ENCODE peak calls at places on chromosomes 16 and 17, in eight cellular contexts. One of them, this sample, is unnamed.

GRCh38 chr17:3963214-3964201 is 729 bp downstream of the ATP2A3 start:
- DNase-seq in adipocyte: no peak
- DNase-seq in mesendoderm: no peak
- DNase-seq in left lung: peak; percentile 63
- DNase-seq in mucosa of descending colon: peak; percentile 75
- DNase-seq in OCI-LY7: peak; percentile 95
- DNase-seq in tibial nerve: no peak
- DNase-seq in stomach: peak; percentile 51
- DNase-seq in this sample: peak; percentile 65

GRCh38 chr16:66159987-66160386 is 206.5 kb upstream of the CDH5 start:
- DNase-seq in adipocyte: no peak
- DNase-seq in mesendoderm: no peak
- DNase-seq in left lung: no peak
- DNase-seq in mucosa of descending colon: no peak
- DNase-seq in OCI-LY7: no peak
- DNase-seq in tibial nerve: no peak
- DNase-seq in stomach: no peak
- DNase-seq in this sample: no peak

GRCh38 chr16:79469999-79470398 is 130.5 kb downstream of the MAF start:
- DNase-seq in adipocyte: no peak
- DNase-seq in mesendoderm: no peak
- DNase-seq in left lung: peak; percentile 52
- DNase-seq in mucosa of descending colon: no peak
- DNase-seq in OCI-LY7: no peak
- DNase-seq in tibial nerve: no peak
- DNase-seq in stomach: no peak
- DNase-seq in this sample: no peak

GRCh38 chr17:77038860-77039555 is 101.8 kb upstream of the SEC14L1 start:
- DNase-seq in adipocyte: no peak
- DNase-seq in mesendoderm: no peak
- DNase-seq in left lung: no peak
- DNase-seq in mucosa of descending colon: no peak
- DNase-seq in OCI-LY7: no peak
- DNase-seq in tibial nerve: no peak
- DNase-seq in stomach: no peak
- DNase-seq in this sample: no peak

GRCh38 chr17:59154721-59155438 is at the start of gene SKA2:
- DNase-seq in adipocyte: peak; percentile 99
- DNase-seq in mesendoderm: peak; percentile 100
- DNase-seq in left lung: peak; percentile 97
- DNase-seq in mucosa of descending colon: peak; percentile 95
- DNase-seq in OCI-LY7: peak; percentile 99
- DNase-seq in tibial nerve: peak; percentile 91
- DNase-seq in stomach: peak; percentile 97
- DNase-seq in this sample: peak; percentile 97

GRCh38 chr16:50329446-50330189 is 39.2 kb downstream of the BRD7 start:
- DNase-seq in adipocyte: no peak
- DNase-seq in mesendoderm: peak; percentile 17
- DNase-seq in left lung: peak; percentile 36
- DNase-seq in mucosa of descending colon: no peak
- DNase-seq in OCI-LY7: no peak
- DNase-seq in tibial nerve: no peak
- DNase-seq in stomach: no peak
- DNase-seq in this sample: no peak

GRCh38 chr17:16920628-16921020 is 51.3 kb downstream of the TNFRSF13B start:
- DNase-seq in adipocyte: no peak
- DNase-seq in mesendoderm: no peak
- DNase-seq in left lung: peak; percentile 6
- DNase-seq in mucosa of descending colon: no peak
- DNase-seq in OCI-LY7: no peak
- DNase-seq in tibial nerve: no peak
- DNase-seq in stomach: no peak
- DNase-seq in this sample: no peak

GRCh38 chr17:78409191-78409621 is 30.8 kb downstream of the PGS1 start:
- DNase-seq in adipocyte: no peak
- DNase-seq in mesendoderm: no peak
- DNase-seq in left lung: peak; percentile 83
- DNase-seq in mucosa of descending colon: peak; percentile 88
- DNase-seq in OCI-LY7: no peak
- DNase-seq in tibial nerve: no peak
- DNase-seq in stomach: peak; percentile 83
- DNase-seq in this sample: no peak

GRCh38 chr17:4560837-4561241 is 462 bp upstream of the GGT6 start:
- DNase-seq in adipocyte: no peak
- DNase-seq in mesendoderm: peak; percentile 35
- DNase-seq in left lung: no peak
- DNase-seq in mucosa of descending colon: no peak
- DNase-seq in OCI-LY7: no peak
- DNase-seq in tibial nerve: no peak
- DNase-seq in stomach: no peak
- DNase-seq in this sample: no peak

DNA sequence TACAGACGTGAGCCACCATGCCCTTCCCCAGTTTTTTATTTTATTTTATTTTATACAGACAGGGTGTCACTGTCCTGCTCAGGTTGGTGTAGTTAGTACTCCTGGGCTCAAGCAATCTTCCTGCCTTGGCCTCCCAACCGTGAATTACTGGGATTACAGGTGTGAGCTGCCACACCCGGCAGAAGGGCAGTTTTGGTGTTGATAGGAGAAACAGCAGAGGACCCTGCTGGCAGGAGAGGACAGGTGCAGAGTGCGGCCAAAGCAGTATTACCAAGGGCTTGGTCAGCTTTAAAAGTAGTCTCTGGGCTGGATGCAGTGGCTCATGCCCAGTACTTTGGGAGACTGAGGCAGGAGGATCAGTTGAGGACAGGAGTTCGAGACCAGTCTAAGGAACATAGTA is 22.9 kb downstream of the FOXK2 start:
- DNase-seq in adipocyte: no peak
- DNase-seq in mesendoderm: no peak
- DNase-seq in left lung: no peak
- DNase-seq in mucosa of descending colon: no peak
- DNase-seq in OCI-LY7: no peak
- DNase-seq in tibial nerve: no peak
- DNase-seq in stomach: no peak
- DNase-seq in this sample: no peak
- H3K4me1 ChIP-seq in adipocyte: peaks cover 23% of the 10 kb centered on the region
- H3K4me1 ChIP-seq in mesendoderm: no peaks in the 10 kb centered on the region
- H3K4me1 ChIP-seq in left lung: peaks cover 11% of the 10 kb centered on the region
- H3K4me1 ChIP-seq in mucosa of descending colon: peaks cover 27% of the 10 kb centered on the region
- H3K4me1 ChIP-seq in OCI-LY7: peaks cover 57% of the 10 kb centered on the region
- H3K4me1 ChIP-seq in tibial nerve: no peaks in the 10 kb centered on the region
- H3K4me1 ChIP-seq in stomach: peaks cover 15% of the 10 kb centered on the region
- H3K4me1 ChIP-seq in this sample: peaks cover 5% of the 10 kb centered on the region

DNA sequence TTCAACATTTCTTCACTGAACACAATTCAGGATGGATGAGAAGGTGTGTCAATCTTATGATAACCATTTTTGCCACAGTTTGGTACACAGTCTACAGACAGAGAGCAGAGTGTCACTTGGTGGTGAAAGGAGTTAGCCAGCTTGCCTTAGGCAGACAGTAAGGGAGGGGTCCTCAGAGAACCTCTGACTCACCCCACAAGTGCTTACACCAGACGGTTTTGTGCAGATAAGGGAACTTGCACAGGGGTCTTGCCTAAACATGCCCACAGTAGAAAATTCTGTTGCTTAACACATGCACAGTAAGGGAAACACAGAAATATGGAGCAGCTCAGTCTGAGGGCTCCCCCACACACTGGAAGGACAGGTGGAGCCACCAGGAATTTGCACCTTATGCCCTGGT is 204.5 kb upstream of the CDH8 start:
- DNase-seq in adipocyte: no peak
- DNase-seq in mesendoderm: no peak
- DNase-seq in left lung: no peak
- DNase-seq in mucosa of descending colon: no peak
- DNase-seq in OCI-LY7: no peak
- DNase-seq in tibial nerve: no peak
- DNase-seq in stomach: no peak
- DNase-seq in this sample: no peak
- H3K4me1 ChIP-seq in adipocyte: no peaks in the 10 kb centered on the region
- H3K4me1 ChIP-seq in mesendoderm: peaks cover 4% of the 10 kb centered on the region
- H3K4me1 ChIP-seq in left lung: no peaks in the 10 kb centered on the region
- H3K4me1 ChIP-seq in mucosa of descending colon: no peaks in the 10 kb centered on the region
- H3K4me1 ChIP-seq in OCI-LY7: no peaks in the 10 kb centered on the region
- H3K4me1 ChIP-seq in tibial nerve: no peaks in the 10 kb centered on the region
- H3K4me1 ChIP-seq in stomach: no peaks in the 10 kb centered on the region
- H3K4me1 ChIP-seq in this sample: no peaks in the 10 kb centered on the region

GRCh38 chr17:74212262-74212912 is 984 bp upstream of the TTYH2 start:
- DNase-seq in adipocyte: peak; percentile 46
- DNase-seq in mesendoderm: no peak
- DNase-seq in left lung: no peak
- DNase-seq in mucosa of descending colon: peak; percentile 57
- DNase-seq in OCI-LY7: no peak
- DNase-seq in tibial nerve: no peak
- DNase-seq in stomach: no peak
- DNase-seq in this sample: peak; percentile 16

GRCh38 chr17:74212913-74213791 is at the start of gene TTYH2:
- DNase-seq in adipocyte: peak; percentile 96
- DNase-seq in mesendoderm: peak; percentile 88
- DNase-seq in left lung: peak; percentile 93
- DNase-seq in mucosa of descending colon: peak; percentile 90
- DNase-seq in OCI-LY7: peak; percentile 83
- DNase-seq in tibial nerve: peak; percentile 85
- DNase-seq in stomach: peak; percentile 88
- DNase-seq in this sample: peak; percentile 64

GRCh38 chr17:74214642-74215331 is 1.4 kb downstream of the TTYH2 start:
- DNase-seq in adipocyte: no peak
- DNase-seq in mesendoderm: no peak
- DNase-seq in left lung: no peak
- DNase-seq in mucosa of descending colon: no peak
- DNase-seq in OCI-LY7: no peak
- DNase-seq in tibial nerve: no peak
- DNase-seq in stomach: no peak
- DNase-seq in this sample: no peak

GRCh38 chr17:74215332-74215727 is 2.0 kb downstream of the TTYH2 start:
- DNase-seq in adipocyte: no peak
- DNase-seq in mesendoderm: no peak
- DNase-seq in left lung: no peak
- DNase-seq in mucosa of descending colon: no peak
- DNase-seq in OCI-LY7: peak; percentile 27
- DNase-seq in tibial nerve: no peak
- DNase-seq in stomach: no peak
- DNase-seq in this sample: no peak

DNA sequence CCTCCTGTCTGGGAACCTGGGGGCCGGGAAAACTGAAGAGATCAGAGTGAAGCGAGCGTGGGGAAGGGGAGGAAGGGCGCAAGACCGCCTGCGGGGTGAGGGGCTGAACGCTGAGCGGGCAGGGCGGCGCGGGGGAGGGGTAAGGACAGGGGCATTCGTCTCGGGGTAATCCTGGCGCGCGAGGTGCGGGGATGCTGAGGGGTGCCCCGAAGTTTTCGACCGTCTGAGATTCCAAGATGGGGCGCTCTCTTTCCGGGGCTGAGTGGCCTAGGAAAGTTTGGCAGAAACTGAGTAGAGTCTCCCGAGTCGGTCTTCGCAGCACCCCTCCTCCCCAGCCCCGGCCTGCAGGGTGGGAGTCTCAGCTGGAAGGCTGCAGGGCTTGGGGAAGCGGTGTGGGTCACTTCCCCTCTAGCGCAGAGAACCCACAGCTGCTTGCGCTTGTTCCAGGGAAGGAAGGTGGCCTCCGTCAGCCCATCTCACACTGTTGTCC is 571 bp downstream of the TTYH2 start:
- DNase-seq in adipocyte: no peak
- DNase-seq in mesendoderm: no peak
- DNase-seq in left lung: peak; percentile 63
- DNase-seq in mucosa of descending colon: peak; percentile 60
- DNase-seq in OCI-LY7: peak; percentile 54
- DNase-seq in tibial nerve: no peak
- DNase-seq in stomach: no peak
- DNase-seq in this sample: no peak
- H3K4me1 ChIP-seq in adipocyte: peaks cover 30% of the 10 kb centered on the region
- H3K4me1 ChIP-seq in mesendoderm: peaks cover 8% of the 10 kb centered on the region
- H3K4me1 ChIP-seq in left lung: peaks cover 21% of the 10 kb centered on the region
- H3K4me1 ChIP-seq in mucosa of descending colon: peaks cover 17% of the 10 kb centered on the region
- H3K4me1 ChIP-seq in OCI-LY7: peaks cover 53% of the 10 kb centered on the region
- H3K4me1 ChIP-seq in tibial nerve: no peaks in the 10 kb centered on the region
- H3K4me1 ChIP-seq in stomach: peaks cover 47% of the 10 kb centered on the region
- H3K4me1 ChIP-seq in this sample: peaks cover 34% of the 10 kb centered on the region

DNA sequence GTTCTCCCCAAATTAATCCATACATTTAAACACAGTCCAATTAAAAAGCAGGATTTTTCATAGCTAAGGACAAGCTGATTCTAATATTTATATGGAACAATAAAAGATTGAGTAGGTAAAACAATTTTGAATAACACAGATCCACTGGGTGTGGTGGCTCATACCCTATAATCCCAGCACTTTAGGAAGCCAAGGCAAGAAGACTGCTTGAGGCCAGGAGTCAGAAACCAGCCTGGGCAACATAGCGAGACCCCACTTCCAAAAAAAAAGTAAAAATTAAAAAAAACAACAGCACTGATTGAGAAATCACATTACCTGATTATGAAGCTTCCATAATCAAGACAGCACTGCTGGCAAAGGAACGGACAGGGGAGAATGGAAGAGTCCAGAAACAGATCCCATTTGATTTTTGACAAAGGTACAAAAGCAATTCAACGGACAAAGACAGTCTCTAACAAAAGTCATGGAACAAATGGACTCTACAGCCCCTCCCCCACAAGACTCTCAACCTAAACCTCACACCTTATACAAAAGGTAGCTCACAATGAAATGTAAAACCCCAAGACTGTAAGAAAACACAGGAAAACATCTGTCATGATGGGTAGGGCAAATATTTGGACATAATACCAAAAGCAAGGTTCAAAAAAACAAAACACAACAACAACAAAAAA is 17.9 kb downstream of the USP7 start:
- DNase-seq in adipocyte: no peak
- DNase-seq in mesendoderm: no peak
- DNase-seq in left lung: no peak
- DNase-seq in mucosa of descending colon: no peak
- DNase-seq in OCI-LY7: no peak
- DNase-seq in tibial nerve: no peak
- DNase-seq in stomach: no peak
- DNase-seq in this sample: no peak
- H3K4me1 ChIP-seq in adipocyte: peaks cover 10% of the 10 kb centered on the region
- H3K4me1 ChIP-seq in mesendoderm: peaks cover 15% of the 10 kb centered on the region
- H3K4me1 ChIP-seq in left lung: peaks cover 18% of the 10 kb centered on the region
- H3K4me1 ChIP-seq in mucosa of descending colon: peaks cover 88% of the 10 kb centered on the region
- H3K4me1 ChIP-seq in OCI-LY7: peaks cover 83% of the 10 kb centered on the region
- H3K4me1 ChIP-seq in tibial nerve: no peaks in the 10 kb centered on the region
- H3K4me1 ChIP-seq in stomach: peaks cover 76% of the 10 kb centered on the region
- H3K4me1 ChIP-seq in this sample: peaks cover 56% of the 10 kb centered on the region

DNA sequence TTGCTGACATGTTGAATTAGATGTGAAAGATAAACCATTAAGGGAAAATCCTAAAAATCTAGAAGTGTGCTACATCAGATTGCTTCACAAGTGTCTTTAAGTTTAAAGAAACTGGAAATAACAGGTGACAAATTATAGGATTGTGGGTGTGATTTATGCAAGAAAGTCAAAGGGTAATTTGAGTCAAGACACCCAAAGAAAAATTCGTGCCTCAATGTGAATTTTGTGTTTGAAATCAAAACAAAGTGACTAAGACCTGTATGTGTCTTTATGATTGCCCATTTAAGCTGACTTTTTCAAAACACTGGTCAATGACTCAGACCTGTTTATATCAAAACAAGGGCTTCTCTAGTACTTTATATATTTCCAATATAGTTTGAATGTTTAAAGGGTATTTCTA is 5.2 kb upstream of the PYY start:
- DNase-seq in adipocyte: no peak
- DNase-seq in mesendoderm: no peak
- DNase-seq in left lung: no peak
- DNase-seq in mucosa of descending colon: no peak
- DNase-seq in OCI-LY7: no peak
- DNase-seq in tibial nerve: no peak
- DNase-seq in stomach: no peak
- DNase-seq in this sample: no peak
- H3K4me1 ChIP-seq in adipocyte: no peaks in the 10 kb centered on the region
- H3K4me1 ChIP-seq in mesendoderm: no peaks in the 10 kb centered on the region
- H3K4me1 ChIP-seq in left lung: no peaks in the 10 kb centered on the region
- H3K4me1 ChIP-seq in mucosa of descending colon: no peaks in the 10 kb centered on the region
- H3K4me1 ChIP-seq in OCI-LY7: no peaks in the 10 kb centered on the region
- H3K4me1 ChIP-seq in tibial nerve: no peaks in the 10 kb centered on the region
- H3K4me1 ChIP-seq in stomach: no peaks in the 10 kb centered on the region
- H3K4me1 ChIP-seq in this sample: no peaks in the 10 kb centered on the region

GRCh38 chr16:67165121-67166034 is 833 bp downstream of the HSF4 start:
- DNase-seq in adipocyte: no peak
- DNase-seq in mesendoderm: peak; percentile 55
- DNase-seq in left lung: no peak
- DNase-seq in mucosa of descending colon: no peak
- DNase-seq in OCI-LY7: no peak
- DNase-seq in tibial nerve: no peak
- DNase-seq in stomach: no peak
- DNase-seq in this sample: no peak
- H3K4me1 ChIP-seq in adipocyte: peaks cover 30% of the 10 kb centered on the region
- H3K4me1 ChIP-seq in mesendoderm: no peaks in the 10 kb centered on the region
- H3K4me1 ChIP-seq in left lung: peaks cover 48% of the 10 kb centered on the region
- H3K4me1 ChIP-seq in mucosa of descending colon: peaks cover 57% of the 10 kb centered on the region
- H3K4me1 ChIP-seq in OCI-LY7: peaks cover 9% of the 10 kb centered on the region
- H3K4me1 ChIP-seq in tibial nerve: no peaks in the 10 kb centered on the region
- H3K4me1 ChIP-seq in stomach: peaks cover 67% of the 10 kb centered on the region
- H3K4me1 ChIP-seq in this sample: peaks cover 61% of the 10 kb centered on the region

This sample was measured in effector memory CD4-positive, alpha-beta T cell.